ENCODE peak calls at places on chromosome 4, in four cellular contexts. L is activated T-helper 1 cell treated with anti-CD3 and anti-CD28 coated beads, Interleukin-12 subunit alpha, Interleukin-12 subunit beta, Interleukin-2, Interleukin-4 antibody, amounts not matched to agents 30 ng/mL and 10 ng/mL and 1 ng/mL, durations not matched to agents 14 hours and 24 hours and 36 hours; H is astrocyte of the spinal cord; A is iris pigment epithelial cell. T is an unnamed sample.

GRCh38 chr4:80307774-80308465 is 27.6 kb upstream of the CFAP299 start:
- DNase-seq in L (no peak), H (peak), A (peak), T (no peak)

GRCh38 chr4:139633661-139634060 is 32.0 kb upstream of the MGST2 start:
- DNase-seq in L (no peak), H (no peak), A (peak), T (no peak)

GRCh38 chr4:184978211-184978610 is 40.1 kb upstream of the HELT start:
- DNase-seq in L (no peak), H (no peak), A (peak), T (no peak)

GRCh38 chr4:108008721-108009120 is 19.0 kb downstream of the HADH start:
- DNase-seq in L (no peak), H (no peak), A (peak), T (no peak)

GRCh38 chr4:6230827-6231662 is 30.7 kb upstream of the JAKMIP1 start:
- DNase-seq in L (no peak), H (no peak), A (no peak), T (no peak)

GRCh38 chr4:88908003-88908402 is 149.0 kb downstream of the FAM13A start:
- DNase-seq in L (no peak), H (peak), A (peak), T (no peak)

GRCh38 chr4:70113656-70114055 is 40.4 kb upstream of the PRR27 start:
- DNase-seq in L (no peak), H (no peak), A (no peak), T (no peak)

GRCh38 chr4:879730-880079 is 52.4 kb downstream of the GAK start:
- DNase-seq in L (peak), H (no peak), A (peak), T (no peak)

GRCh38 chr4:41137879-41138278 is 76.5 kb downstream of the APBB2 start:
- DNase-seq in L (no peak), H (no peak), A (no peak), T (no peak)

GRCh38 chr4:155889036-155889793 is 14.3 kb upstream of the TDO2 start:
- DNase-seq in L (no peak), H (peak), A (peak), T (no peak)

GRCh38 chr4:52914051-52914605 is 52.0 kb downstream of the RASL11B start:
- DNase-seq in L (no peak), H (peak), A (peak), T (no peak)

GRCh38 chr4:7924570-7924969 is 15.1 kb downstream of the AFAP1 start:
- DNase-seq in L (no peak), H (no peak), A (peak), T (no peak)

GRCh38 chr4:119081943-119082342 is 53.7 kb upstream of the MYOZ2 start:
- DNase-seq in L (no peak), H (no peak), A (no peak), T (no peak)

GRCh38 chr4:26459054-26459755 is 31.1 kb downstream of the CCKAR start:
- DNase-seq in L (no peak), H (peak), A (peak), T (peak)

GRCh38 chr4:2697995-2698414 is 58.1 kb downstream of the TNIP2 start:
- DNase-seq in L (no peak), H (no peak), A (no peak), T (no peak)

GRCh38 chr4:69823481-69824186 is 36.3 kb downstream of the SULT1E1 start:
- DNase-seq in L (no peak), H (peak), A (peak), T (peak)